ENCODE peak calls at places on chromosomes 5 and 9, in four cellular contexts. One of them, this sample, is unnamed.

GRCh38 chr5:15385553-15385952 is 114.4 kb upstream of the FBXL7 start:
- DNase-seq in esophagus squamous epithelium: no peak
- DNase-seq in nephron progenitor cell: no peak
- DNase-seq in mesothelial cell of epicardium: no peak
- DNase-seq in this sample: no peak

GRCh38 chr5:149035282-149035882 is 27.5 kb downstream of the SH3TC2 start:
- DNase-seq in nephron progenitor cell: peak
- DNase-seq in esophagus squamous epithelium: peak
- DNase-seq in mesothelial cell of epicardium: peak
- DNase-seq in this sample: peak

GRCh38 chr5:55407059-55407684 is 99.4 kb downstream of the MTREX start:
- DNase-seq in mesothelial cell of epicardium: no peak
- DNase-seq in esophagus squamous epithelium: no peak
- DNase-seq in nephron progenitor cell: no peak
- DNase-seq in this sample: no peak

GRCh38 chr5:140349244-140349643 is 2.8 kb upstream of the HBEGF start:
- DNase-seq in esophagus squamous epithelium: no peak
- DNase-seq in mesothelial cell of epicardium: no peak
- DNase-seq in nephron progenitor cell: no peak
- DNase-seq in this sample: no peak

GRCh38 chr9:81616141-81616540 is 73.2 kb downstream of the TLE1 start:
- DNase-seq in nephron progenitor cell: no peak
- DNase-seq in mesothelial cell of epicardium: no peak
- DNase-seq in esophagus squamous epithelium: no peak
- DNase-seq in this sample: no peak

GRCh38 chr9:136411358-136411757 is 900 bp downstream of the PMPCA start:
- DNase-seq in mesothelial cell of epicardium: no peak
- DNase-seq in esophagus squamous epithelium: no peak
- DNase-seq in nephron progenitor cell: no peak
- DNase-seq in this sample: no peak

GRCh38 chr5:80191991-80192398 is 63.9 kb downstream of the SERINC5 start:
- DNase-seq in nephron progenitor cell: no peak
- DNase-seq in mesothelial cell of epicardium: no peak
- DNase-seq in esophagus squamous epithelium: no peak
- DNase-seq in this sample: no peak

GRCh38 chr9:126965541-126966428 is 51.2 kb downstream of the RALGPS1 start:
- DNase-seq in mesothelial cell of epicardium: no peak
- DNase-seq in esophagus squamous epithelium: no peak
- DNase-seq in nephron progenitor cell: peak
- DNase-seq in this sample: peak

GRCh38 chr5:125006011-125006685 is 259.7 kb upstream of the ZNF608 start:
- DNase-seq in nephron progenitor cell: peak
- DNase-seq in mesothelial cell of epicardium: no peak
- DNase-seq in esophagus squamous epithelium: no peak
- DNase-seq in this sample: no peak

GRCh38 chr9:2132484-2133082 is 117.4 kb downstream of the SMARCA2 start:
- DNase-seq in nephron progenitor cell: no peak
- DNase-seq in mesothelial cell of epicardium: no peak
- DNase-seq in esophagus squamous epithelium: no peak
- DNase-seq in this sample: no peak

GRCh38 chr5:174310243-174310642 is 264.7 kb downstream of the NSG2 start:
- DNase-seq in nephron progenitor cell: no peak
- DNase-seq in mesothelial cell of epicardium: no peak
- DNase-seq in esophagus squamous epithelium: no peak
- DNase-seq in this sample: no peak

GRCh38 chr5:176535101-176535654 is 2.0 kb downstream of the RNF44 start:
- DNase-seq in mesothelial cell of epicardium: no peak
- DNase-seq in esophagus squamous epithelium: no peak
- DNase-seq in nephron progenitor cell: no peak
- DNase-seq in this sample: no peak

GRCh38 chr5:143775258-143775657 is 36.7 kb upstream of the HMHB1 start:
- DNase-seq in esophagus squamous epithelium: no peak
- DNase-seq in mesothelial cell of epicardium: no peak
- DNase-seq in nephron progenitor cell: no peak
- DNase-seq in this sample: no peak

GRCh38 chr5:124634228-124634819 is 112.1 kb downstream of the ZNF608 start:
- DNase-seq in nephron progenitor cell: no peak
- DNase-seq in esophagus squamous epithelium: no peak
- DNase-seq in mesothelial cell of epicardium: no peak
- DNase-seq in this sample: no peak

GRCh38 chr5:76952795-76953536 is at the start of gene CRHBP:
- DNase-seq in nephron progenitor cell: no peak
- DNase-seq in esophagus squamous epithelium: no peak
- DNase-seq in mesothelial cell of epicardium: no peak
- DNase-seq in this sample: peak

GRCh38 chr9:17905356-17906203 is 326.7 kb downstream of the SH3GL2 start:
- DNase-seq in nephron progenitor cell: peak
- DNase-seq in mesothelial cell of epicardium: peak
- DNase-seq in esophagus squamous epithelium: no peak
- DNase-seq in this sample: no peak

GRCh38 chr9:75953218-75953617 is 62.7 kb downstream of the PCSK5 start:
- DNase-seq in mesothelial cell of epicardium: no peak
- DNase-seq in nephron progenitor cell: no peak
- DNase-seq in esophagus squamous epithelium: no peak
- DNase-seq in this sample: no peak

GRCh38 chr9:87140605-87141109 is 193.4 kb upstream of the GAS1 start:
- DNase-seq in nephron progenitor cell: peak
- DNase-seq in mesothelial cell of epicardium: no peak
- DNase-seq in esophagus squamous epithelium: no peak
- DNase-seq in this sample: no peak

GRCh38 chr5:73122875-73123810 is 2.8 kb downstream of the TMEM171 start:
- DNase-seq in esophagus squamous epithelium: no peak
- DNase-seq in mesothelial cell of epicardium: no peak
- DNase-seq in nephron progenitor cell: no peak
- DNase-seq in this sample: peak

GRCh38 chr9:127980056-127980705 is 608 bp downstream of the EEIG1 start:
- DNase-seq in nephron progenitor cell: peak
- DNase-seq in mesothelial cell of epicardium: peak
- DNase-seq in esophagus squamous epithelium: no peak
- DNase-seq in this sample: peak

GRCh38 chr9:37197158-37198033 is 77.0 kb downstream of the ZCCHC7 start:
- DNase-seq in mesothelial cell of epicardium: no peak
- DNase-seq in nephron progenitor cell: no peak
- DNase-seq in esophagus squamous epithelium: no peak
- DNase-seq in this sample: peak

GRCh38 chr9:93295456-93296076 is 111.6 kb downstream of the WNK2 start:
- DNase-seq in esophagus squamous epithelium: no peak
- DNase-seq in nephron progenitor cell: no peak
- DNase-seq in mesothelial cell of epicardium: no peak
- DNase-seq in this sample: no peak

GRCh38 chr5:33659526-33660169 is 218.9 kb downstream of the TARS1 start:
- DNase-seq in esophagus squamous epithelium: no peak
- DNase-seq in nephron progenitor cell: no peak
- DNase-seq in mesothelial cell of epicardium: no peak
- DNase-seq in this sample: no peak

GRCh38 chr5:1519631-1520141 is 4.1 kb downstream of the LPCAT1 start:
- DNase-seq in esophagus squamous epithelium: no peak
- DNase-seq in mesothelial cell of epicardium: peak
- DNase-seq in nephron progenitor cell: no peak
- DNase-seq in this sample: no peak

GRCh38 chr5:68891718-68892117 is 202.1 kb upstream of the SLC30A5 start:
- DNase-seq in esophagus squamous epithelium: no peak
- DNase-seq in nephron progenitor cell: no peak
- DNase-seq in mesothelial cell of epicardium: no peak
- DNase-seq in this sample: no peak

GRCh38 chr5:143892908-143893307 is 80.9 kb downstream of the HMHB1 start:
- DNase-seq in esophagus squamous epithelium: no peak
- DNase-seq in nephron progenitor cell: no peak
- DNase-seq in mesothelial cell of epicardium: no peak
- DNase-seq in this sample: no peak

GRCh38 chr5:75885849-75886596 is 168.8 kb upstream of the POC5 start:
- DNase-seq in nephron progenitor cell: peak
- DNase-seq in esophagus squamous epithelium: no peak
- DNase-seq in mesothelial cell of epicardium: no peak
- DNase-seq in this sample: peak
- TF ChIP-seq CTCF in nephron progenitor cell: peak
- TF ChIP-seq CTCF in esophagus squamous epithelium: no peak
- TF ChIP-seq CTCF in mesothelial cell of epicardium: no peak
- TF ChIP-seq CTCF in this sample: no peak

GRCh38 chr9:104494808-104495207 is 9.3 kb upstream of the OR13F1 start:
- DNase-seq in nephron progenitor cell: no peak
- DNase-seq in mesothelial cell of epicardium: no peak
- DNase-seq in esophagus squamous epithelium: no peak
- DNase-seq in this sample: no peak
- TF ChIP-seq CTCF in nephron progenitor cell: peak
- TF ChIP-seq CTCF in mesothelial cell of epicardium: no peak
- TF ChIP-seq CTCF in esophagus squamous epithelium: no peak
- TF ChIP-seq CTCF in this sample: peak

GRCh38 chr5:50440651-50441478 is at the start of gene EMB:
- DNase-seq in esophagus squamous epithelium: peak
- DNase-seq in nephron progenitor cell: peak
- DNase-seq in mesothelial cell of epicardium: peak
- DNase-seq in this sample: peak
- TF ChIP-seq CTCF in esophagus squamous epithelium: no peak
- TF ChIP-seq CTCF in nephron progenitor cell: peak
- TF ChIP-seq CTCF in mesothelial cell of epicardium: no peak
- TF ChIP-seq CTCF in this sample: no peak

GRCh38 chr5:31218978-31219377 is 25.5 kb downstream of the CDH6 start:
- DNase-seq in nephron progenitor cell: no peak
- DNase-seq in esophagus squamous epithelium: no peak
- DNase-seq in mesothelial cell of epicardium: no peak
- DNase-seq in this sample: no peak
- TF ChIP-seq CTCF in nephron progenitor cell: no peak
- TF ChIP-seq CTCF in esophagus squamous epithelium: no peak
- TF ChIP-seq CTCF in mesothelial cell of epicardium: no peak
- TF ChIP-seq CTCF in this sample: no peak

GRCh38 chr5:36751881-36752280 is 124.7 kb upstream of the NIPBL start:
- DNase-seq in nephron progenitor cell: no peak
- DNase-seq in esophagus squamous epithelium: no peak
- DNase-seq in mesothelial cell of epicardium: no peak
- DNase-seq in this sample: no peak
- TF ChIP-seq CTCF in nephron progenitor cell: peak
- TF ChIP-seq CTCF in esophagus squamous epithelium: no peak
- TF ChIP-seq CTCF in mesothelial cell of epicardium: no peak
- TF ChIP-seq CTCF in this sample: peak

DNA sequence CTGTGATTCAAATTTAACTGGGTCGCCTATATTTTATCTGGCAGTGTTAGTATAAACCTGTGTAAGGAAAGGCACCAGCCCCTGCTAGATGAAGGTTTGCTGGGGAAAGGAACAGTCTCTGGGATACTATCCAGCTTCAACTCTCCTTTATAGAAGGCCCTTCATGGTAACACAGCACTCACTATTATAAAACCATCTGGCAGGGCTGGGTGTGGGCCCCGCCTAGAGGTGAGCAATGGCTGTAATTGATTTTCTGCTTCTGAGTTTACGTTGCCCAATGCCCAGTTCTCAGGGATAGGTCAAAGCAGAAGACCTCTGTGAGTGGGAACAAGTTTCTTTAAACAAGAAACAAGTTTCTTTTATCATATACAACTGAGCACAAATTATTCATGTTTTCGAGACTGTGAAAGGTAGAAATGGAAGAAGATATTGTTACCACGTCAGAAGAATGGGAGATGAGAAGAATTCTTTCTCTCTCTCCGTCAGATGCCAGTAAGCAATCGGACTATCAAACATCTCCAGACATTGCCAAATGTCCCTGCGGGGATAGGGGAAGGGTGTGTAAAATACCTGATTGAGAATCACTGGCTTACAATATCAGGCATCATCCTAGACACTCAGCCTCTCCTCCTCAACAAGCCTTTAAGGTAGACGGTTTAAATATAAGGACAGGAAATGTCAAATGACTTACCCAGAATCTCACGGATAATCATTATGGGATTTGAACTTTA is 205.8 kb downstream of the PDZD2 start:
- DNase-seq in nephron progenitor cell: no peak
- DNase-seq in mesothelial cell of epicardium: no peak
- DNase-seq in esophagus squamous epithelium: no peak
- DNase-seq in this sample: no peak
- TF ChIP-seq CTCF in nephron progenitor cell: no peak
- TF ChIP-seq CTCF in mesothelial cell of epicardium: no peak
- TF ChIP-seq CTCF in esophagus squamous epithelium: no peak
- TF ChIP-seq CTCF in this sample: no peak

GRCh38 chr9:98678244-98678842 is 30.4 kb downstream of the GABBR2 start:
- DNase-seq in esophagus squamous epithelium: no peak
- DNase-seq in nephron progenitor cell: peak
- DNase-seq in mesothelial cell of epicardium: no peak
- DNase-seq in this sample: peak
- TF ChIP-seq CTCF in esophagus squamous epithelium: peak
- TF ChIP-seq CTCF in nephron progenitor cell: peak
- TF ChIP-seq CTCF in mesothelial cell of epicardium: no peak
- TF ChIP-seq CTCF in this sample: peak

GRCh38 chr9:105046907-105047651 is 119.1 kb upstream of the ABCA1 start:
- DNase-seq in esophagus squamous epithelium: no peak
- DNase-seq in nephron progenitor cell: no peak
- DNase-seq in mesothelial cell of epicardium: no peak
- DNase-seq in this sample: no peak
- TF ChIP-seq CTCF in esophagus squamous epithelium: no peak
- TF ChIP-seq CTCF in nephron progenitor cell: no peak
- TF ChIP-seq CTCF in mesothelial cell of epicardium: no peak
- TF ChIP-seq CTCF in this sample: no peak

This sample was measured in glutamatergic neuron.